ENCODE peak calls at places on chromosomes 1 and 21, in ten cellular contexts. One of them, this sample, is unnamed.

GRCh38 chr1:175569117-175569743 is 174.2 kb downstream of the TNR start:
- DNase-seq in AG04450: no peak
- DNase-seq in GM23248: no peak
- DNase-seq in cardiac muscle cell: no peak
- DNase-seq in CD8-positive, alpha-beta T cell: no peak
- DNase-seq in PC-9: no peak
- DNase-seq in choroid plexus epithelial cell: no peak
- DNase-seq in CD8-positive, alpha-beta memory T cell: no peak
- DNase-seq in colonic mucosa: no peak
- DNase-seq in SJSA1: no peak
- DNase-seq in this sample: no peak

GRCh38 chr21:27741736-27742135 is 774.8 kb upstream of the ADAMTS5 start:
- DNase-seq in AG04450: no peak
- DNase-seq in GM23248: peak
- DNase-seq in cardiac muscle cell: peak
- DNase-seq in CD8-positive, alpha-beta T cell: no peak
- DNase-seq in PC-9: no peak
- DNase-seq in choroid plexus epithelial cell: no peak
- DNase-seq in CD8-positive, alpha-beta memory T cell: no peak
- DNase-seq in colonic mucosa: no peak
- DNase-seq in SJSA1: no peak
- DNase-seq in this sample: no peak

GRCh38 chr1:217273866-217274265 is 357.0 kb downstream of the GPATCH2 start:
- DNase-seq in AG04450: no peak
- DNase-seq in GM23248: peak
- DNase-seq in cardiac muscle cell: peak
- DNase-seq in CD8-positive, alpha-beta T cell: no peak
- DNase-seq in PC-9: no peak
- DNase-seq in choroid plexus epithelial cell: peak
- DNase-seq in CD8-positive, alpha-beta memory T cell: no peak
- DNase-seq in colonic mucosa: no peak
- DNase-seq in SJSA1: no peak
- DNase-seq in this sample: no peak

GRCh38 chr1:189149547-189150375 is 1327.9 kb downstream of the BRINP3 start:
- DNase-seq in AG04450: no peak
- DNase-seq in GM23248: no peak
- DNase-seq in cardiac muscle cell: no peak
- DNase-seq in CD8-positive, alpha-beta T cell: no peak
- DNase-seq in PC-9: no peak
- DNase-seq in choroid plexus epithelial cell: no peak
- DNase-seq in CD8-positive, alpha-beta memory T cell: no peak
- DNase-seq in colonic mucosa: no peak
- DNase-seq in SJSA1: no peak
- DNase-seq in this sample: no peak

GRCh38 chr1:230494514-230494913 is 68.4 kb upstream of the PGBD5 start:
- DNase-seq in AG04450: no peak
- DNase-seq in GM23248: no peak
- DNase-seq in cardiac muscle cell: no peak
- DNase-seq in CD8-positive, alpha-beta T cell: no peak
- DNase-seq in PC-9: no peak
- DNase-seq in choroid plexus epithelial cell: no peak
- DNase-seq in CD8-positive, alpha-beta memory T cell: no peak
- DNase-seq in colonic mucosa: no peak
- DNase-seq in SJSA1: no peak
- DNase-seq in this sample: no peak

GRCh38 chr1:247409869-247410544 is 6.0 kb upstream of the NLRP3 start:
- DNase-seq in AG04450: no peak
- DNase-seq in GM23248: no peak
- DNase-seq in cardiac muscle cell: no peak
- DNase-seq in CD8-positive, alpha-beta T cell: no peak
- DNase-seq in PC-9: no peak
- DNase-seq in choroid plexus epithelial cell: no peak
- DNase-seq in CD8-positive, alpha-beta memory T cell: no peak
- DNase-seq in colonic mucosa: no peak
- DNase-seq in SJSA1: no peak
- DNase-seq in this sample: no peak

GRCh38 chr1:234553241-234554156 is 56.5 kb downstream of the IRF2BP2 start:
- DNase-seq in AG04450: no peak
- DNase-seq in GM23248: peak
- DNase-seq in cardiac muscle cell: peak
- DNase-seq in CD8-positive, alpha-beta T cell: no peak
- DNase-seq in PC-9: no peak
- DNase-seq in choroid plexus epithelial cell: peak
- DNase-seq in CD8-positive, alpha-beta memory T cell: no peak
- DNase-seq in colonic mucosa: no peak
- DNase-seq in SJSA1: peak
- DNase-seq in this sample: no peak

GRCh38 chr1:81920245-81920740 is 119.6 kb downstream of the ADGRL2 start:
- DNase-seq in AG04450: peak
- DNase-seq in GM23248: peak
- DNase-seq in cardiac muscle cell: peak
- DNase-seq in CD8-positive, alpha-beta T cell: no peak
- DNase-seq in PC-9: no peak
- DNase-seq in choroid plexus epithelial cell: peak
- DNase-seq in CD8-positive, alpha-beta memory T cell: no peak
- DNase-seq in colonic mucosa: no peak
- DNase-seq in SJSA1: no peak
- DNase-seq in this sample: peak

GRCh38 chr1:15146142-15146541 is 7.4 kb upstream of the TMEM51 start:
- DNase-seq in AG04450: no peak
- DNase-seq in GM23248: no peak
- DNase-seq in cardiac muscle cell: no peak
- DNase-seq in CD8-positive, alpha-beta T cell: no peak
- DNase-seq in PC-9: no peak
- DNase-seq in choroid plexus epithelial cell: no peak
- DNase-seq in CD8-positive, alpha-beta memory T cell: no peak
- DNase-seq in colonic mucosa: no peak
- DNase-seq in SJSA1: no peak
- DNase-seq in this sample: no peak

GRCh38 chr1:47650205-47650604 is 212.4 kb downstream of the FOXD2 start:
- DNase-seq in AG04450: peak
- DNase-seq in GM23248: peak
- DNase-seq in cardiac muscle cell: peak
- DNase-seq in CD8-positive, alpha-beta T cell: no peak
- DNase-seq in PC-9: peak
- DNase-seq in choroid plexus epithelial cell: peak
- DNase-seq in CD8-positive, alpha-beta memory T cell: no peak
- DNase-seq in colonic mucosa: peak
- DNase-seq in SJSA1: peak
- DNase-seq in this sample: peak

GRCh38 chr1:12275370-12275769 is 45.5 kb downstream of the VPS13D start:
- DNase-seq in AG04450: no peak
- DNase-seq in GM23248: peak
- DNase-seq in cardiac muscle cell: peak
- DNase-seq in CD8-positive, alpha-beta T cell: peak
- DNase-seq in PC-9: peak
- DNase-seq in choroid plexus epithelial cell: peak
- DNase-seq in CD8-positive, alpha-beta memory T cell: no peak
- DNase-seq in colonic mucosa: peak
- DNase-seq in SJSA1: peak
- DNase-seq in this sample: no peak

GRCh38 chr1:15322648-15323350 is 75.8 kb downstream of the FHAD1 start:
- DNase-seq in AG04450: no peak
- DNase-seq in GM23248: no peak
- DNase-seq in cardiac muscle cell: no peak
- DNase-seq in CD8-positive, alpha-beta T cell: no peak
- DNase-seq in PC-9: peak
- DNase-seq in choroid plexus epithelial cell: no peak
- DNase-seq in CD8-positive, alpha-beta memory T cell: no peak
- DNase-seq in colonic mucosa: peak
- DNase-seq in SJSA1: no peak
- DNase-seq in this sample: no peak

GRCh38 chr1:199907361-199907760 is 120.1 kb upstream of the NR5A2 start:
- DNase-seq in AG04450: no peak
- DNase-seq in GM23248: no peak
- DNase-seq in cardiac muscle cell: no peak
- DNase-seq in CD8-positive, alpha-beta T cell: no peak
- DNase-seq in PC-9: peak
- DNase-seq in choroid plexus epithelial cell: no peak
- DNase-seq in CD8-positive, alpha-beta memory T cell: no peak
- DNase-seq in colonic mucosa: no peak
- DNase-seq in SJSA1: no peak
- DNase-seq in this sample: peak

GRCh38 chr1:40837601-40838000 is 24.6 kb downstream of the CITED4 start:
- DNase-seq in AG04450: no peak
- DNase-seq in GM23248: no peak
- DNase-seq in cardiac muscle cell: no peak
- DNase-seq in CD8-positive, alpha-beta T cell: no peak
- DNase-seq in PC-9: no peak
- DNase-seq in choroid plexus epithelial cell: no peak
- DNase-seq in CD8-positive, alpha-beta memory T cell: no peak
- DNase-seq in colonic mucosa: no peak
- DNase-seq in SJSA1: no peak
- DNase-seq in this sample: no peak

DNA sequence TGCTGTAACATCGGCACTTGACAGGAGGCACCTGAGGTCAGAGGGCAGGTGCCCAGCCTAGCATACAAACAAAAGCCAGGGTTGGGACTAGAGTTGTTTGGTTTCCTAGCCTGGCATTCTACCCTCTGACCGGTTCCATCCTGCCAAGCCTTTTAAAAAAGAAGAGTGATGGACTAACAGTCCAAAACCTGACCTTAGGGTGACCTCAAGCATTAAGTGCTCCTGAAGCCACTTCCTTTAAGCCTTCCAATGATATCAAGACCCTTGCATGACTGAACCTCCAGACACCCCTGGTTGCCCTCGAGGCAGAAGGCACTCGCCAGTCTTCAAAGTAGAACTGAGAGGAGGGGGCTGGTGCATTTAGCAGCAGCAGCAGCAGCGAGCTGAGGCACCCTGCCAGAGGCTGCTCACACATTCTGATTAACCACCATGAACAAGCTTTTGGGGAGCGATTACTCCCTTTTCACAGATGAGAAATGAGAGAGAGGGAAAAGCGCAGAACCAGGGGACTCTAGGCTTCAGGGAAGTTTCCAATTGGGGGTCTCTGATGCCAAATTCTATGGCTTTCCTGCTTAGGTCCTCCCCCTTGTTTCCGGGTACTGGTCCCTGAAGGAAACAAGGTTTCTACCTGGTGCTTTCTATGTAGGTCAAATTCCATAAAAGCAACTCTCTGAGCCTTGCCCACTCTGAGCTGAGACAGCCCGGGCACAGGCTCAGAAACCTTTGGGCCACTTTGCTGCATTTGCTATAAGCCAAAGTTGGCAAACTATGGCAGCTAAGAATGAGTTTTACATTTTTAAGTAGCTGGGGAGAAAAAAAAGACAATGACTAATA is 9.1 kb downstream of the SLC2A1 start:
- DNase-seq in AG04450: no peak
- DNase-seq in GM23248: no peak
- DNase-seq in cardiac muscle cell: no peak
- DNase-seq in CD8-positive, alpha-beta T cell: no peak
- DNase-seq in PC-9: peak
- DNase-seq in choroid plexus epithelial cell: no peak
- DNase-seq in CD8-positive, alpha-beta memory T cell: no peak
- DNase-seq in colonic mucosa: no peak
- DNase-seq in SJSA1: no peak
- DNase-seq in this sample: no peak
- H3K4me3 ChIP-seq in AG04450: peak
- H3K4me3 ChIP-seq in GM23248: no peak
- H3K4me3 ChIP-seq in cardiac muscle cell: no peak
- H3K4me3 ChIP-seq in CD8-positive, alpha-beta T cell: no peak
- H3K4me3 ChIP-seq in PC-9: peak
- H3K4me3 ChIP-seq in choroid plexus epithelial cell: no peak
- H3K4me3 ChIP-seq in CD8-positive, alpha-beta memory T cell: peak
- H3K4me3 ChIP-seq in colonic mucosa: no peak
- H3K4me3 ChIP-seq in SJSA1: no peak
- H3K4me3 ChIP-seq in this sample: peak

GRCh38 chr1:215554865-215555264 is 12.2 kb upstream of the KCTD3 start:
- DNase-seq in AG04450: no peak
- DNase-seq in GM23248: no peak
- DNase-seq in cardiac muscle cell: no peak
- DNase-seq in CD8-positive, alpha-beta T cell: no peak
- DNase-seq in PC-9: no peak
- DNase-seq in choroid plexus epithelial cell: no peak
- DNase-seq in CD8-positive, alpha-beta memory T cell: no peak
- DNase-seq in colonic mucosa: no peak
- DNase-seq in SJSA1: no peak
- DNase-seq in this sample: no peak
- H3K4me3 ChIP-seq in AG04450: no peak
- H3K4me3 ChIP-seq in GM23248: no peak
- H3K4me3 ChIP-seq in cardiac muscle cell: no peak
- H3K4me3 ChIP-seq in CD8-positive, alpha-beta T cell: no peak
- H3K4me3 ChIP-seq in PC-9: no peak
- H3K4me3 ChIP-seq in choroid plexus epithelial cell: no peak
- H3K4me3 ChIP-seq in CD8-positive, alpha-beta memory T cell: no peak
- H3K4me3 ChIP-seq in colonic mucosa: no peak
- H3K4me3 ChIP-seq in SJSA1: no peak
- H3K4me3 ChIP-seq in this sample: no peak

GRCh38 chr21:36700295-36700960 is 1.5 kb downstream of the SIM2 start:
- DNase-seq in AG04450: no peak
- DNase-seq in GM23248: no peak
- DNase-seq in cardiac muscle cell: no peak
- DNase-seq in CD8-positive, alpha-beta T cell: no peak
- DNase-seq in PC-9: no peak
- DNase-seq in choroid plexus epithelial cell: no peak
- DNase-seq in CD8-positive, alpha-beta memory T cell: no peak
- DNase-seq in colonic mucosa: no peak
- DNase-seq in SJSA1: no peak
- DNase-seq in this sample: no peak
- H3K4me3 ChIP-seq in AG04450: no peak
- H3K4me3 ChIP-seq in GM23248: no peak
- H3K4me3 ChIP-seq in cardiac muscle cell: peak
- H3K4me3 ChIP-seq in CD8-positive, alpha-beta T cell: peak
- H3K4me3 ChIP-seq in PC-9: peak
- H3K4me3 ChIP-seq in choroid plexus epithelial cell: no peak
- H3K4me3 ChIP-seq in CD8-positive, alpha-beta memory T cell: no peak
- H3K4me3 ChIP-seq in colonic mucosa: peak
- H3K4me3 ChIP-seq in SJSA1: no peak
- H3K4me3 ChIP-seq in this sample: no peak

GRCh38 chr1:145996433-145997155 is at the start of gene TXNIP:
- DNase-seq in AG04450: peak
- DNase-seq in GM23248: peak
- DNase-seq in cardiac muscle cell: peak
- DNase-seq in CD8-positive, alpha-beta T cell: peak
- DNase-seq in PC-9: peak
- DNase-seq in choroid plexus epithelial cell: peak
- DNase-seq in CD8-positive, alpha-beta memory T cell: peak
- DNase-seq in colonic mucosa: peak
- DNase-seq in SJSA1: peak
- DNase-seq in this sample: peak

GRCh38 chr1:145994391-145995120 is 1.8 kb downstream of the TXNIP start:
- DNase-seq in AG04450: no peak
- DNase-seq in GM23248: peak
- DNase-seq in cardiac muscle cell: no peak
- DNase-seq in CD8-positive, alpha-beta T cell: no peak
- DNase-seq in PC-9: no peak
- DNase-seq in choroid plexus epithelial cell: no peak
- DNase-seq in CD8-positive, alpha-beta memory T cell: no peak
- DNase-seq in colonic mucosa: no peak
- DNase-seq in SJSA1: no peak
- DNase-seq in this sample: no peak

GRCh38 chr1:145995964-145996432 is 381 bp downstream of the TXNIP start:
- DNase-seq in AG04450: no peak
- DNase-seq in GM23248: peak
- DNase-seq in cardiac muscle cell: no peak
- DNase-seq in CD8-positive, alpha-beta T cell: no peak
- DNase-seq in PC-9: no peak
- DNase-seq in choroid plexus epithelial cell: no peak
- DNase-seq in CD8-positive, alpha-beta memory T cell: no peak
- DNase-seq in colonic mucosa: no peak
- DNase-seq in SJSA1: no peak
- DNase-seq in this sample: no peak

GRCh38 chr1:145993618-145994390 is 2.6 kb downstream of the TXNIP start:
- DNase-seq in AG04450: no peak
- DNase-seq in GM23248: peak
- DNase-seq in cardiac muscle cell: no peak
- DNase-seq in CD8-positive, alpha-beta T cell: no peak
- DNase-seq in PC-9: no peak
- DNase-seq in choroid plexus epithelial cell: no peak
- DNase-seq in CD8-positive, alpha-beta memory T cell: no peak
- DNase-seq in colonic mucosa: no peak
- DNase-seq in SJSA1: no peak
- DNase-seq in this sample: no peak

GRCh38 chr1:145995148-145995851 is 1.1 kb downstream of the TXNIP start:
- DNase-seq in AG04450: no peak
- DNase-seq in GM23248: peak
- DNase-seq in cardiac muscle cell: no peak
- DNase-seq in CD8-positive, alpha-beta T cell: no peak
- DNase-seq in PC-9: no peak
- DNase-seq in choroid plexus epithelial cell: no peak
- DNase-seq in CD8-positive, alpha-beta memory T cell: no peak
- DNase-seq in colonic mucosa: no peak
- DNase-seq in SJSA1: no peak
- DNase-seq in this sample: no peak
- H3K4me3 ChIP-seq in AG04450: peak
- H3K4me3 ChIP-seq in GM23248: peak
- H3K4me3 ChIP-seq in cardiac muscle cell: peak
- H3K4me3 ChIP-seq in CD8-positive, alpha-beta T cell: peak
- H3K4me3 ChIP-seq in PC-9: peak
- H3K4me3 ChIP-seq in choroid plexus epithelial cell: peak
- H3K4me3 ChIP-seq in CD8-positive, alpha-beta memory T cell: peak
- H3K4me3 ChIP-seq in colonic mucosa: peak
- H3K4me3 ChIP-seq in SJSA1: peak
- H3K4me3 ChIP-seq in this sample: peak